ENCODE peak calls at places on chromosomes 5 and 9, in ten cellular contexts. A, O, F, H, L, W, J, E, U and X are unnamed samples.

GRCh38 chr9:86634501-86634900 is 280.3 kb upstream of the TUT7 start:
- DNase-seq in A (no peak), O (no peak), F (no peak), H (no peak), L (no peak), W (no peak), J (no peak), E (no peak), U (no peak), X (no peak)

GRCh38 chr9:110745656-110746055 is 77.1 kb downstream of the MUSK start:
- DNase-seq in A (no peak), O (no peak), F (peak), H (no peak), L (no peak), W (no peak), J (no peak), E (no peak), U (no peak), X (no peak)

GRCh38 chr5:177471610-177472356 is 1.7 kb downstream of the DBN1 start:
- DNase-seq in A (no peak), O (no peak), F (no peak), H (no peak), L (no peak), W (no peak), J (no peak), E (no peak), U (no peak), X (no peak)

GRCh38 chr9:113876806-113877236 is 712 bp downstream of the ZNF618 start:
- DNase-seq in A (no peak), O (no peak), F (peak), H (no peak), L (no peak), W (peak), J (no peak), E (no peak), U (no peak), X (peak)

GRCh38 chr5:94969174-94969573 is 315.7 kb downstream of the MCTP1 start:
- DNase-seq in A (no peak), O (no peak), F (peak), H (no peak), L (no peak), W (peak), J (no peak), E (no peak), U (no peak), X (no peak)

GRCh38 chr9:137968235-137968634 is 90.7 kb downstream of the CACNA1B start:
- DNase-seq in A (no peak), O (no peak), F (no peak), H (no peak), L (no peak), W (peak), J (no peak), E (no peak), U (no peak), X (no peak)

GRCh38 chr9:110746211-110746930 is 77.8 kb downstream of the MUSK start:
- DNase-seq in A (no peak), O (no peak), F (peak), H (no peak), L (no peak), W (no peak), J (no peak), E (no peak), U (no peak), X (no peak)

GRCh38 chr5:1792842-1793266 is 6.8 kb downstream of the MRPL36 start:
- DNase-seq in A (peak), O (peak), F (peak), H (no peak), L (no peak), W (no peak), J (peak), E (no peak), U (peak), X (peak)

GRCh38 chr9:126357074-126357473 is 30.4 kb downstream of the MVB12B start:
- DNase-seq in A (no peak), O (no peak), F (peak), H (no peak), L (no peak), W (no peak), J (no peak), E (no peak), U (no peak), X (no peak)

GRCh38 chr5:170355601-170356098 is 33.5 kb downstream of the KCNMB1 start:
- DNase-seq in A (no peak), O (no peak), F (no peak), H (no peak), L (no peak), W (no peak), J (no peak), E (no peak), U (no peak), X (no peak)

GRCh38 chr9:19371942-19372341 is 8.1 kb downstream of the RPS6 start:
- DNase-seq in A (peak), O (no peak), F (peak), H (no peak), L (no peak), W (peak), J (no peak), E (no peak), U (no peak), X (no peak)

GRCh38 chr5:38697013-38697412 is 140.6 kb upstream of the LIFR start:
- DNase-seq in A (no peak), O (no peak), F (no peak), H (no peak), L (no peak), W (no peak), J (no peak), E (peak), U (no peak), X (peak)

GRCh38 chr9:7316967-7317366 is 482.6 kb downstream of the DMAC1 start:
- DNase-seq in A (no peak), O (no peak), F (no peak), H (no peak), L (no peak), W (no peak), J (no peak), E (no peak), U (no peak), X (no peak)

GRCh38 chr5:180484813-180485212 is 9.4 kb upstream of the CNOT6 start:
- DNase-seq in A (no peak), O (no peak), F (no peak), H (no peak), L (no peak), W (no peak), J (no peak), E (no peak), U (no peak), X (no peak)

GRCh38 chr5:41335596-41335995 is 122.3 kb upstream of the C6 start:
- DNase-seq in A (no peak), O (no peak), F (no peak), H (no peak), L (no peak), W (no peak), J (no peak), E (no peak), U (no peak), X (no peak)

GRCh38 chr9:108680946-108681345 is 174.8 kb downstream of the ACTL7B start:
- DNase-seq in A (no peak), O (no peak), F (no peak), H (no peak), L (no peak), W (no peak), J (no peak), E (no peak), U (no peak), X (no peak)

GRCh38 chr9:92736816-92737606 is 27.6 kb downstream of the BICD2 start:
- DNase-seq in A (no peak), O (no peak), F (no peak), H (no peak), L (no peak), W (no peak), J (no peak), E (no peak), U (no peak), X (no peak)

GRCh38 chr9:109910616-109911568 is 130.9 kb downstream of the PALM2AKAP2 start:
- DNase-seq in A (no peak), O (no peak), F (peak), H (no peak), L (no peak), W (peak), J (no peak), E (no peak), U (no peak), X (peak)

GRCh38 chr5:76622973-76623596 is at the start of gene F2RL2:
- DNase-seq in A (no peak), O (no peak), F (peak), H (peak), L (peak), W (peak), J (no peak), E (peak), U (no peak), X (peak)

GRCh38 chr5:14167211-14167845 is 24.2 kb downstream of the TRIO start:
- DNase-seq in A (peak), O (no peak), F (peak), H (no peak), L (no peak), W (no peak), J (no peak), E (no peak), U (no peak), X (peak)

GRCh38 chr9:93031629-93032431 is 26.7 kb upstream of the SUSD3 start:
- DNase-seq in A (no peak), O (no peak), F (no peak), H (no peak), L (no peak), W (no peak), J (no peak), E (no peak), U (no peak), X (peak)

GRCh38 chr5:15571618-15572017 is 71.6 kb downstream of the FBXL7 start:
- DNase-seq in A (no peak), O (no peak), F (no peak), H (no peak), L (no peak), W (no peak), J (no peak), E (no peak), U (no peak), X (no peak)